ENCODE peak calls at places on chromosomes 5 and 9, in four cellular contexts. J is NCI-H69, N is cardiac fibroblast, C is KBM-7. I is an unnamed sample.

GRCh38 chr9:137009217-137009616 is 12.8 kb upstream of the CLIC3 start:
- DNase-seq in J (no peak), C (no peak), N (no peak), I (no peak)

GRCh38 chr5:5798041-5798827 is 375.8 kb downstream of the ICE1 start:
- DNase-seq in J (no peak), N (no peak), C (no peak), I (no peak)

GRCh38 chr9:131049829-131050715 is 41.1 kb downstream of the LAMC3 start:
- DNase-seq in J (no peak), C (no peak), N (no peak), I (no peak)

GRCh38 chr9:34384368-34385165 is 7.9 kb upstream of the MYORG start:
- DNase-seq in C (no peak), N (no peak), J (no peak), I (no peak)

GRCh38 chr9:87445646-87446045 is 52.0 kb upstream of the DAPK1 start:
- DNase-seq in N (peak; percentile 22), J (no peak), C (peak; percentile 70), I (peak; percentile 39)

GRCh38 chr5:76499528-76500161 is 96.6 kb downstream of the IQGAP2 start:
- DNase-seq in N (no peak), J (no peak), C (no peak), I (no peak)

GRCh38 chr9:22446589-22446949 is at the start of gene DMRTA1:
- DNase-seq in J (peak; percentile 98), C (peak; percentile 86), N (peak; percentile 46), I (peak; percentile 93)

GRCh38 chr9:76292246-76292645 is 102.0 kb downstream of the RFK start:
- DNase-seq in J (no peak), C (no peak), N (peak; percentile 47), I (no peak)

GRCh38 chr9:91945277-91946074 is 4.6 kb downstream of the ROR2 start:
- DNase-seq in C (no peak), J (peak; percentile 53), N (no peak), I (no peak)

GRCh38 chr5:134958755-134959154 is 9.0 kb upstream of the CATSPER3 start:
- DNase-seq in N (no peak), C (no peak), J (no peak), I (no peak)

GRCh38 chr5:168734657-168735344 is 155.6 kb upstream of the PANK3 start:
- DNase-seq in J (no peak), N (peak; percentile 75), C (no peak), I (no peak)

GRCh38 chr5:1254196-1254595 is 29.0 kb downstream of the SLC6A18 start:
- DNase-seq in N (no peak), J (no peak), C (no peak), I (no peak)

GRCh38 chr5:107792940-107793339 is 122.2 kb upstream of the EFNA5 start:
- DNase-seq in C (no peak), J (no peak), N (no peak), I (no peak)

GRCh38 chr5:179759961-179760541 is 27.4 kb downstream of the MAML1 start:
- DNase-seq in J (peak; percentile 45), N (no peak), C (peak; percentile 23), I (no peak)

GRCh38 chr9:37220971-37221370 is 100.6 kb downstream of the ZCCHC7 start:
- DNase-seq in J (no peak), N (peak; percentile 31), C (no peak), I (peak; percentile 11)

GRCh38 chr5:2460098-2460497 is 291.4 kb downstream of the IRX2 start:
- DNase-seq in N (no peak), J (no peak), C (no peak), I (no peak)

GRCh38 chr9:87792831-87793288 is 66.9 kb downstream of the CTSL start:
- DNase-seq in C (peak; percentile 86), J (no peak), N (peak; percentile 95), I (peak; percentile 81)

GRCh38 chr5:169758886-169759285 is 121.8 kb downstream of the DOCK2 start:
- DNase-seq in C (no peak), N (no peak), J (no peak), I (no peak)

GRCh38 chr5:177362871-177363507 is 5.3 kb downstream of the RGS14 start:
- DNase-seq in C (peak; percentile 64), J (peak; percentile 81), N (peak; percentile 18), I (peak; percentile 85)

GRCh38 chr9:107819772-107820171 is 330.2 kb upstream of the KLF4 start:
- DNase-seq in N (no peak), C (no peak), J (peak; percentile 97), I (no peak)

GRCh38 chr5:5141625-5142527 is 1.7 kb downstream of the ADAMTS16 start:
- DNase-seq in N (peak; percentile 76), J (peak; percentile 61), C (peak; percentile 58), I (peak; percentile 35)

GRCh38 chr5:145981612-145982571 is 45.5 kb downstream of the SH3RF2 start:
- DNase-seq in J (peak; percentile 62), C (no peak), N (no peak), I (no peak)

GRCh38 chr5:93800988-93801811 is 59.8 kb upstream of the POU5F2 start:
- DNase-seq in C (peak; percentile 68), N (peak; percentile 80), J (peak; percentile 98), I (peak; percentile 37)

GRCh38 chr5:142439208-142439607 is 114.4 kb upstream of the SPRY4 start:
- DNase-seq in N (peak; percentile 85), C (no peak), J (no peak), I (no peak)

GRCh38 chr9:7816021-7816420 is 16.4 kb upstream of the DMAC1 start:
- DNase-seq in J (peak; percentile 26), N (no peak), C (no peak), I (no peak)

GRCh38 chr5:71482132-71482531 is 26.7 kb downstream of the BDP1 start:
- DNase-seq in N (peak; percentile 74), J (peak; percentile 94), C (no peak), I (peak; percentile 34)

GRCh38 chr5:150751096-150751891 is 7.5 kb downstream of the DCTN4 start:
- DNase-seq in N (peak; percentile 9), J (no peak), C (no peak), I (no peak)

GRCh38 chr5:151020304-151021031 is at the start of gene GPX3:
- DNase-seq in J (no peak), C (peak; percentile 87), N (peak; percentile 45), I (no peak)

GRCh38 chr5:173637340-173637739 is 20.9 kb upstream of the BOD1 start:
- DNase-seq in C (no peak), J (no peak), N (no peak), I (no peak)

GRCh38 chr5:83548556-83548955 is 77.0 kb downstream of the VCAN start:
- DNase-seq in J (no peak), C (no peak), N (no peak), I (no peak)

GRCh38 chr9:96256800-96257199 is 45.2 kb downstream of the HSD17B3 start:
- DNase-seq in C (peak; percentile 57), J (no peak), N (no peak), I (peak; percentile 92)

GRCh38 chr9:27094640-27095039 is 14.4 kb upstream of the TEK start:
- DNase-seq in N (peak; percentile 97), C (no peak), J (no peak), I (peak; percentile 46)

GRCh38 chr5:97534166-97534565 is 351.1 kb upstream of the RIOK2 start:
- DNase-seq in N (peak; percentile 97), C (peak; percentile 56), J (peak; percentile 87), I (peak; percentile 83)

GRCh38 chr5:10702040-10702629 is 58.9 kb downstream of the DAP start:
- DNase-seq in J (no peak), C (no peak), N (peak; percentile 89), I (peak; percentile 30)

GRCh38 chr9:90961375-90961774 is 159.8 kb downstream of the SYK start:
- DNase-seq in C (no peak), J (peak; percentile 73), N (peak; percentile 78), I (no peak)

GRCh38 chr5:153623906-153624765 is 133.7 kb downstream of the GRIA1 start:
- DNase-seq in C (no peak), J (no peak), N (peak; percentile 65), I (no peak)

GRCh38 chr5:179294891-179295777 is 50.1 kb downstream of the ADAMTS2 start:
- DNase-seq in N (no peak), J (no peak), C (no peak), I (no peak)

GRCh38 chr5:30539004-30539634 is 654.4 kb upstream of the CDH6 start:
- DNase-seq in J (no peak), C (no peak), N (peak; percentile 56), I (peak; percentile 1)

GRCh38 chr5:150642567-150642927 is 2.1 kb downstream of the SYNPO start:
- DNase-seq in C (no peak), J (peak; percentile 60), N (peak; percentile 93), I (peak; percentile 97)

I was measured in RWPE1.